ENCODE peak calls at places on chromosomes 2 and 18, in ten cellular contexts. T, F, N, M, E, S, D, R, W and O are unnamed samples.

GRCh38 chr2:220670461-220670979 is 901.6 kb downstream of the EPHA4 start:
- DNase-seq in M (peak), R (no peak), E (no peak), N (no peak), T (no peak), W (no peak), S (no peak), D (no peak), F (no peak), O (no peak)

GRCh38 chr2:33022989-33023731 is 76.4 kb downstream of the LTBP1 start:
- DNase-seq in M (no peak), T (no peak), E (no peak), R (no peak), W (peak), S (peak), F (no peak), D (no peak), N (no peak), O (no peak)

GRCh38 chr2:190909680-190910079 is 29.1 kb downstream of the GLS start:
- DNase-seq in W (no peak), D (no peak), M (no peak), R (no peak), T (no peak), E (no peak), F (no peak), N (no peak), S (no peak), O (no peak)

GRCh38 chr18:63119647-63120046 is 199.9 kb downstream of the BCL2 start:
- DNase-seq in W (no peak), F (peak), M (no peak), D (no peak), E (no peak), S (no peak), N (no peak), T (no peak), R (peak), O (peak)

GRCh38 chr2:191938779-191939178 is 91.9 kb upstream of the CAVIN2 start:
- DNase-seq in N (no peak), M (no peak), F (no peak), S (no peak), T (no peak), D (no peak), R (no peak), E (no peak), W (no peak), O (no peak)

GRCh38 chr2:186534406-186534805 is 48.3 kb downstream of the ZC3H15 start:
- DNase-seq in S (no peak), M (no peak), N (no peak), D (no peak), R (no peak), F (no peak), W (no peak), T (no peak), E (no peak), O (no peak)

GRCh38 chr2:64866797-64867196 is 122.4 kb upstream of the SLC1A4 start:
- DNase-seq in T (no peak), R (no peak), W (no peak), E (no peak), S (no peak), M (peak), D (no peak), N (peak), F (no peak), O (no peak)

GRCh38 chr2:187993516-187993915 is 298.2 kb upstream of the GULP1 start:
- DNase-seq in D (no peak), E (no peak), S (no peak), T (no peak), F (peak), M (no peak), N (no peak), R (no peak), W (no peak), O (no peak)

GRCh38 chr2:151638188-151638933 is 95.9 kb downstream of the NEB start:
- DNase-seq in T (no peak), S (no peak), E (no peak), M (peak), W (no peak), R (no peak), D (no peak), F (no peak), N (no peak), O (no peak)

GRCh38 chr2:38685116-38685735 is 19.3 kb downstream of the GALM start:
- DNase-seq in F (no peak), S (peak), T (no peak), N (no peak), W (no peak), E (no peak), R (no peak), M (no peak), D (no peak), O (no peak)

GRCh38 chr2:70932631-70933230 is 3.0 kb upstream of the ATP6V1B1 start:
- DNase-seq in E (no peak), D (no peak), R (no peak), S (no peak), W (no peak), F (no peak), M (no peak), N (no peak), T (no peak), O (no peak)

GRCh38 chr2:173914055-173914922 is 50.9 kb downstream of the SP3 start:
- DNase-seq in D (no peak), M (no peak), N (no peak), R (no peak), E (no peak), F (peak), S (no peak), T (no peak), W (no peak), O (no peak)

GRCh38 chr18:73827801-73828200 is 319.8 kb downstream of the FBXO15 start:
- DNase-seq in N (no peak), E (no peak), D (no peak), S (no peak), F (no peak), W (no peak), R (no peak), M (no peak), T (no peak), O (no peak)

GRCh38 chr2:95376311-95377215 is 25.9 kb upstream of the FAHD2A start:
- DNase-seq in D (no peak), F (no peak), M (no peak), E (no peak), W (no peak), S (no peak), N (no peak), T (peak), R (no peak), O (no peak)
- TF ChIP-seq POLR2AphosphoS5 in D (no peak), F (no peak), M (no peak), E (no peak), W (no peak), S (no peak), N (no peak), T (no peak), R (no peak), O (no peak)

GRCh38 chr18:50125456-50125855 is 69.5 kb downstream of the MYO5B start:
- DNase-seq in E (no peak), S (no peak), N (no peak), M (no peak), D (no peak), T (no peak), R (no peak), F (no peak), W (no peak), O (no peak)
- H3K27ac ChIP-seq in E (no peak), S (no peak), N (no peak), M (no peak), D (no peak), T (no peak), R (no peak), F (no peak), W (no peak), O (no peak)

DNA sequence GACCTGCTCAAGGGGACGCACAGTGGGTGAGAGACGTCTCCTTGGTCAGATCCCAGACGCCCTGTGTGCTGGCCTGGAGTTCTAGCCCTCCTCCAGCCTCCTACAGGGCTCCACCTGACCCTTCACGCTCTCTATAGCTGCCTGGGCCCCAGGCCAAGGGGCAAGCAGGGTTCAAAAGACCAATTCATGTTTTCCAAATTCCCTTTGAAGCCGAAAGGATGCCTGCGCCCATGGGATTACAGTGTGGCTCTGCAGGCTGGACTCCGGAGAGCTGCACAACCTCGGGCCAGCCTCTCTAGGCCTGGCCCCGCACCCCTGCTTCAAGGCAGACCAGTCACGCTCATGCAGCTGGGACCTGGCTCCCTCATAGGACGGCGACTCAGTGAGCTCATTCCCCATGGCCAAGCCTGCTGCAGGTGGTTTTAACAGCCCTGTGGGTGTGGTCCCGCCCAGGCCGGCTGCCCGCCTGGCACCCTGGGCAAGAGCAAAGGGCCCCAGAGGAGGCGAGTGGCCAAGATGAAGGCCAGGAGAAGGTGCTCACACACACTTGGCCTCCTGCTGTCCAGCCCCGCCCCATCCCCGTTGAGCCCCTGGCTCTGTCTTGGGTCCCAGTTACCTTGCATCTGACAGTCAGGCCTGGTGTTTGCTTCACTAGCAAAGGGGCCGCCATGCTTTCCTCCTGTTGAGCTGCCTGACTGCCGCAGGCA is 57.1 kb downstream of the SMAD7 start:
- DNase-seq in N (peak), T (peak), R (no peak), D (no peak), W (no peak), S (no peak), M (peak), E (peak), F (no peak), O (no peak)
- TF ChIP-seq POLR2AphosphoS5 in N (no peak), T (no peak), R (no peak), D (no peak), W (no peak), S (no peak), M (peak), E (no peak), F (no peak), O (no peak)

GRCh38 chr2:43612944-43613343 is 17.1 kb upstream of the THADA start:
- DNase-seq in R (no peak), F (no peak), E (no peak), N (no peak), D (peak), T (peak), M (no peak), S (no peak), W (no peak), O (no peak)
- H3K27ac ChIP-seq in R (no peak), F (no peak), E (no peak), N (no peak), D (no peak), T (peak), M (peak), S (no peak), W (peak), O (no peak)

GRCh38 chr2:904243-905024 is 46.2 kb upstream of the SNTG2 start:
- DNase-seq in T (no peak), D (no peak), E (no peak), R (no peak), N (no peak), S (no peak), M (no peak), W (no peak), F (peak), O (no peak)
- TF ChIP-seq POLR2AphosphoS5 in T (no peak), D (no peak), E (no peak), R (no peak), N (no peak), S (no peak), M (no peak), W (no peak), F (no peak), O (no peak)